ENCODE peak calls at places on chromosomes 11 and 22, in six cellular contexts. G is HepG2, C is K562, I is GM12878, K is A549, B is upper lobe of left lung. W is an unnamed sample.

GRCh38 chr11:59187587-59187986 is 15.7 kb downstream of the DTX4 start:
- ATAC-seq in G (no peak), K (no peak), C (no peak), B (peak; percentile 73), I (no peak), W (peak; percentile 88)

GRCh38 chr11:119155733-119156492 is 7.1 kb downstream of the ABCG4 start:
- ATAC-seq in B (no peak), G (peak; percentile 89), C (peak; percentile 90), I (peak; percentile 88), K (peak; percentile 75), W (no peak)

GRCh38 chr11:18229501-18229900 is 7.1 kb downstream of the SAA4 start:
- ATAC-seq in I (peak; percentile 97), K (no peak), C (no peak), G (no peak), B (no peak), W (no peak)

GRCh38 chr11:35412285-35412684 is 7.1 kb downstream of the SLC1A2 start:
- ATAC-seq in G (peak; percentile 74), I (peak; percentile 31), K (peak; percentile 65), C (no peak), B (no peak), W (no peak)

GRCh38 chr11:116379185-116379828 is 393.5 kb downstream of the BUD13 start:
- ATAC-seq in B (no peak), C (no peak), I (no peak), K (no peak), G (no peak), W (no peak)

GRCh38 chr11:100550910-100551309 is 136.2 kb upstream of the ARHGAP42 start:
- ATAC-seq in K (no peak), I (no peak), C (no peak), B (no peak), G (no peak), W (no peak)

GRCh38 chr11:31560842-31561476 is 51.4 kb downstream of the ELP4 start:
- ATAC-seq in B (no peak), I (no peak), K (no peak), C (no peak), G (no peak), W (no peak)

GRCh38 chr11:45538363-45538762 is 127.1 kb downstream of the CHST1 start:
- ATAC-seq in I (no peak), G (no peak), K (peak; percentile 6), B (no peak), C (no peak), W (peak; percentile 83)

GRCh38 chr11:77474509-77475070 is 696 bp upstream of the PAK1 start:
- ATAC-seq in K (no peak), G (no peak), I (no peak), B (no peak), C (no peak), W (no peak)

GRCh38 chr22:25772288-25772687 is 30.3 kb downstream of the MYO18B start:
- ATAC-seq in K (no peak), G (no peak), I (no peak), C (no peak), B (no peak), W (no peak)

GRCh38 chr22:32650553-32651345 is 150.8 kb upstream of the TIMP3 start:
- ATAC-seq in I (no peak), K (no peak), G (no peak), C (peak; percentile 82), B (no peak), W (no peak)

GRCh38 chr22:36398602-36399472 is 11.1 kb upstream of the MYH9 start:
- ATAC-seq in I (no peak), K (no peak), C (no peak), G (no peak), B (no peak), W (no peak)
- TF ChIP-seq EP300 in I (no peak), K (no peak), C (no peak), G (no peak), B (no peak), W (no peak)

GRCh38 chr22:49284389-49284788 is 543.3 kb downstream of the BRD1 start:
- ATAC-seq in K (no peak), C (no peak), B (no peak), G (no peak), I (no peak), W (no peak)

GRCh38 chr22:49282596-49282995 is 545.1 kb downstream of the BRD1 start:
- ATAC-seq in G (no peak), C (no peak), I (no peak), B (no peak), K (no peak), W (no peak)

GRCh38 chr22:49289822-49290221 is 537.9 kb downstream of the BRD1 start:
- ATAC-seq in K (no peak), G (no peak), I (no peak), C (no peak), B (no peak), W (no peak)

GRCh38 chr22:49284931-49285330 is 542.7 kb downstream of the BRD1 start:
- ATAC-seq in C (no peak), B (no peak), I (no peak), G (no peak), K (no peak), W (no peak)

DNA sequence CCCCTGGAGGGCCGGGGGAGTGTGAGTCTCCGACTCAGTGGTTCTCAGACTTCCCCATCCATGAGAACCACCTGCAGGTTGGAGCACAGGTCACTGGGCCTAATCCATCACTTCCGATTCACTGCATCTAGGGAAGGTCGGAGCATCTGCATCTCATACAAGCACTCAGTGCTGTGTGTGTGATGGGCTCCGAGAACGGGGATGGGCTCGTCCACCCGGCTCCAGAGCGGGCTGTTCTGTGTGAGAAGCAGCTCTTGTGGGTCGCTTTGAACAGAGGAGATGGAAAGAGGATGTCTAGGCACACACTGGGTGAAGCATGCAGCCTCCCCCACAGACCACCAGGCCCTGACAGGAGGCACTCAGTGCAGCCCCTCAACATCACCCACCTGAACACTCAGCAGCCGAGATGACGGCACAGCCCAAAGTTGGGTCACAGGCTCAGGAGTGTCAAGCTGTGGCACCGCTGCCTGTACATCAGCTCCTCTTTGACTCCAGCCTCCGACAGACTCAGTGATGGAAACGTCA is 541.4 kb downstream of the BRD1 start:
- ATAC-seq in B (no peak), K (no peak), I (no peak), C (no peak), G (no peak), W (no peak)
- TF ChIP-seq CTCF in B (no peak), K (no peak), I (no peak), C (no peak), G (no peak), W (no peak)

GRCh38 chr22:38294193-38294592 is 21.4 kb upstream of the TMEM184B start:
- ATAC-seq in B (no peak), C (no peak), K (no peak), G (no peak), I (no peak), W (no peak)
- TF ChIP-seq POLR2A in B (no peak), C (no peak), K (no peak), G (no peak), I (no peak), W (no peak)

GRCh38 chr11:68658097-68658496 is 26.2 kb upstream of the GAL start:
- ATAC-seq in K (no peak), C (no peak), G (no peak), B (no peak), I (no peak), W (no peak)

GRCh38 chr11:68661014-68661413 is 23.3 kb upstream of the GAL start:
- ATAC-seq in C (no peak), G (no peak), I (no peak), K (no peak), B (no peak), W (no peak)

GRCh38 chr11:68658661-68659060 is 25.7 kb upstream of the GAL start:
- ATAC-seq in G (no peak), I (no peak), K (no peak), B (no peak), C (no peak), W (no peak)

GRCh38 chr11:68660066-68660810 is 24.1 kb upstream of the GAL start:
- ATAC-seq in C (no peak), G (no peak), I (no peak), K (no peak), B (no peak), W (no peak)

DNA sequence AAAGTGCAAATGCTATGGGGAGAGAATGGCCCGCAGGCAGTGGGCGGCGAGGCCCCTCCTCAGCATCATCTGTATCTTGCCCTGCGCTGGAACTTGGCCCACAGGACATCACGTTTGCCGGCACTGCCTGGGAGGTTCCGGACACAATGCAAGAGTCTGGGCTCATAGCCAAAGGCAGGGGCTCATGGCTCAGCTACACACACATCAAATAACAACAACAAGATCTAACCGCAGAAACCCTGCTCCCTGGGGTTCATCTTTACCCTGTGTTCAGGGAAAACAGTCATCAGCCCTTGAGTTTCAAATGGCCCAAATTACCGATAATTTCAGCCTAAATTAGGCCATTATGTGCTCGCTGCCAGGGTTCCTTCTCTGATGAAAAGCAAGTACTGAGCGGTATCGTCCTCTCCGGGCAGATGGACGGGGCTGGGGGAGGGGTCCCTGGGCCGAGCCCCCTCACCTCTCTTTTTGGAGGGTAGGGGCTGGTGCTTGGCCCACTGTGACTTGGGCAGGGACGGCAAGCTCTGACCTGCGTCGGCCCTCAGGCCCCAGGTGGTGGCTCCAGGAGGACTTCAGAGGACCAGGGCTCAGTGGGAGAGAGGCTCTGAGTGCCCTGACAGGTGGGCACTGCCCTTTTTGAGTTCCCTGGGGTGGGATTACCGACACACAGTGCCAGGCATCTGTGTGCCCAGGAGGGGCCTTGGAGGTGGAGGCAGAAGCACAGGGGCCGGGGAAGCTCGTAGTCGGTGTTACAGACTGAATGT is 25.0 kb upstream of the GAL start:
- ATAC-seq in G (peak; percentile 80), B (no peak), I (no peak), K (peak; percentile 56), C (peak; percentile 75), W (peak; percentile 66)
- TF ChIP-seq EP300 in G (no peak), B (no peak), I (no peak), K (no peak), C (no peak), W (no peak)